ENCODE peak calls at places on chromosomes 2 and 18, in nine cellular contexts. H is AG04449, L is cardiac fibroblast, U is right atrium auricular region, S is GM20000, K is fibroblast of pulmonary artery, P is GM13976, M is GM06990, F is psoas muscle. X is an unnamed sample.

GRCh38 chr18:48539406-48540328 is 836 bp downstream of the CTIF start:
- DNase-seq in M (peak), F (peak), U (peak), P (peak), K (peak), H (no peak), L (peak), S (peak), X (no peak)

GRCh38 chr2:176150338-176151198 is 782 bp upstream of the HOXD4 start:
- DNase-seq in L (no peak), P (no peak), U (no peak), K (no peak), H (no peak), S (no peak), M (no peak), F (no peak), X (no peak)

GRCh38 chr18:56322403-56322802 is 316.0 kb downstream of the TXNL1 start:
- DNase-seq in P (no peak), M (no peak), U (no peak), S (no peak), L (no peak), H (no peak), F (peak), K (no peak), X (no peak)

GRCh38 chr2:85811173-85811849 is 57.5 kb downstream of the ATOH8 start:
- DNase-seq in P (no peak), H (no peak), S (no peak), K (peak), M (no peak), F (peak), L (peak), U (peak), X (no peak)

GRCh38 chr2:240997856-240998705 is at the start of gene SNED1:
- DNase-seq in F (peak), L (peak), P (peak), S (peak), M (peak), H (no peak), U (peak), K (peak), X (peak)

GRCh38 chr18:21330122-21330701 is 88.2 kb downstream of the GREB1L start:
- DNase-seq in L (peak), H (no peak), U (no peak), K (peak), P (no peak), M (no peak), S (no peak), F (no peak), X (no peak)

GRCh38 chr2:227717687-227718567 is at the start of gene SLC19A3:
- DNase-seq in M (peak), U (peak), H (no peak), L (peak), F (peak), K (peak), S (no peak), P (no peak), X (peak)

GRCh38 chr2:171272039-171272438 is 111.3 kb upstream of the TLK1 start:
- DNase-seq in K (peak), S (no peak), P (no peak), H (peak), F (no peak), U (no peak), M (no peak), L (peak), X (no peak)

GRCh38 chr2:118371500-118371899 is 283.2 kb downstream of the INSIG2 start:
- DNase-seq in M (no peak), K (peak), U (no peak), L (peak), F (no peak), P (peak), S (peak), H (no peak), X (no peak)

GRCh38 chr2:168913495-168913894 is 12.4 kb downstream of the G6PC2 start:
- DNase-seq in S (no peak), L (no peak), H (no peak), M (no peak), P (no peak), K (no peak), F (no peak), U (no peak), X (no peak)

GRCh38 chr2:20449501-20450200 is 2.8 kb downstream of the RHOB start:
- DNase-seq in S (no peak), M (no peak), U (peak), F (peak), K (peak), P (no peak), H (no peak), L (peak), X (no peak)

GRCh38 chr2:20452551-20452950 is 5.7 kb downstream of the RHOB start:
- DNase-seq in H (no peak), S (no peak), M (no peak), U (peak), K (peak), P (no peak), L (peak), F (no peak), X (no peak)

GRCh38 chr2:20450201-20451108 is 3.6 kb downstream of the RHOB start:
- DNase-seq in H (peak), S (no peak), M (no peak), K (peak), U (peak), L (peak), P (no peak), F (peak), X (no peak)

GRCh38 chr2:20451761-20452499 is 5.1 kb downstream of the RHOB start:
- DNase-seq in L (no peak), K (peak), P (no peak), S (no peak), U (peak), F (no peak), H (no peak), M (no peak), X (no peak)

DNA sequence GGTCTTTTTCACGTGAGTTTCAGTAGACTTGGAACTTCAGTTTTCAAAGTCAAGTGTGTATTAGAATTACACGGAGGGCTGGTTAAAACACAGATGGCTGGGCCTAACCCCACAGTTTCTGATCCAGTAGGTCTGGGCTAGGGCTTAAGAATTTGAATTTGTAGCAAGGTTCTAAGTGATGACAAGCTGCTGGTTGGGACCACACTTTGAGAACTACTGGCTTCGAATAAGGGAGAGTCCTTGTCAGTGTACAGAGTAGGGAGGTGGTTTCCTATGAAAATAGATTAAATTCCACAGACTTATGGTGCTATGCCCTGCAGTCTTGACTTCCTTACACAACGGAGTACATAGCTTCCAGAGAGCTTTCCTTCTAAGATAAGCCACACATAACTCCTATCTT is 4.5 kb downstream of the RHOB start:
- DNase-seq in F (no peak), P (no peak), K (peak), S (no peak), U (peak), H (no peak), M (no peak), L (peak), X (no peak)
- TF ChIP-seq CTCF in F (no peak), P (no peak), K (no peak), S (no peak), U (no peak), H (no peak), M (no peak), L (no peak), X (no peak)

GRCh38 chr2:151067658-151068369 is 193.8 kb downstream of the RBM43 start:
- DNase-seq in H (no peak), M (no peak), L (no peak), F (no peak), P (no peak), S (no peak), K (no peak), U (no peak), X (no peak)

GRCh38 chr2:151070253-151070652 is 191.4 kb downstream of the RBM43 start:
- DNase-seq in U (no peak), P (no peak), F (no peak), L (no peak), H (no peak), K (no peak), S (no peak), M (no peak), X (no peak)

GRCh38 chr2:151071906-151072305 is 189.8 kb downstream of the RBM43 start:
- DNase-seq in U (no peak), H (no peak), L (no peak), K (no peak), M (no peak), P (no peak), S (no peak), F (no peak), X (no peak)

DNA sequence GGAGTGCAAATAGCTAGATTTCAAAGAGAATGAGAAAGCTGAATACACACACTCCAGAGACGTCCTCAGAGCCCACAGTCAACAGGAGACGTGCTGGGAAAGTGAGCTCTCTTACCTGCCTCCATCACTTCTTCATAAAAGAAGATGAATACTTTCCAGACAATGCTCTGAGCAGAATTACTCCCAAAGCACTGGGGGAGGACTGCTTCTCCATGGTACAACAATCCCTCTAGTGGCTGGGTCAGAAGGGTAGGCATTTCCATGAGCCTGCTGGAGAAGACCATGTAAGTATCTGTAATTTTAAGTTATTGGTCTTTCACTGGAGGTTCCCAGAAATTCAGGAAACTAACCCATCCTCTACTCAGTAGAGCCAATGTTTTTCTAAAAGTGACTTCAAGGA is 190.3 kb downstream of the RBM43 start:
- DNase-seq in U (no peak), K (peak), S (no peak), H (no peak), L (peak), M (no peak), F (no peak), P (no peak), X (no peak)
- TF ChIP-seq CTCF in U (no peak), K (peak), S (no peak), H (peak), L (peak), M (no peak), F (no peak), P (no peak), X (no peak)

GRCh38 chr2:70993689-70993986 is 1.0 kb downstream of the TEX261 start:
- DNase-seq in U (peak), H (no peak), S (peak), L (no peak), K (no peak), F (no peak), P (peak), M (no peak), X (no peak)

GRCh38 chr2:70992945-70993688 is 1.6 kb downstream of the TEX261 start:
- DNase-seq in P (peak), H (no peak), M (no peak), S (no peak), L (no peak), K (no peak), U (peak), F (no peak), X (no peak)

GRCh38 chr2:70994445-70995226 is at the start of gene TEX261:
- DNase-seq in L (peak), U (peak), S (peak), H (peak), P (peak), K (peak), M (peak), F (peak), X (peak)

GRCh38 chr2:70994055-70994444 is 623 bp downstream of the TEX261 start:
- DNase-seq in S (no peak), L (no peak), U (peak), F (no peak), H (no peak), M (no peak), K (no peak), P (peak), X (no peak)

DNA sequence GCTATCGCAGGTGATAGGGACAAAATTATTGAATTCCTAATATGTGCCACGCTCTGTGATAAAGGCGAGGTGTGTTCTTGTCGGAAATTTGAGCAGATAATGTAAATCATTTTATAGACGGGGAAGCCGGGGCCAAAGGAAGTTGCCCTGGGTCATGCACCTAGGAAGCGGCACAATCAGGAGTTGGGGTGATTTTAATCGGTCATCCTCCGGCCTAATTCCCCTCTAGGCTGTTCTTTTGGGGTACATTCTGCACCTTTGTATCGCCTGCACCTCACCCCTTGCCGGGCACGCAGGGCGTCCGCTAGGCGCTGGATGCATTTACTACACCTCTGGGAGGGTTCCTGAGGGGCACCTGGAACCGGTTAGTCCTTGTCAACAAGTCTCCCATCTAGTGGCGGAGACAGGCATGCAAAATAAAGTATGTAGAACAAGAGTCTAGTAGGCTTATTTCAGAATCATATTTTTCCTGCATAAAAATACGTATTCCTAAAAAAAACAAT is 605 bp upstream of the TEX261 start:
- DNase-seq in S (peak), K (peak), H (no peak), F (no peak), U (peak), M (peak), L (peak), P (peak), X (no peak)
- TF ChIP-seq CTCF in S (no peak), K (peak), H (peak), F (peak), U (no peak), M (peak), L (peak), P (no peak), X (peak)

DNA sequence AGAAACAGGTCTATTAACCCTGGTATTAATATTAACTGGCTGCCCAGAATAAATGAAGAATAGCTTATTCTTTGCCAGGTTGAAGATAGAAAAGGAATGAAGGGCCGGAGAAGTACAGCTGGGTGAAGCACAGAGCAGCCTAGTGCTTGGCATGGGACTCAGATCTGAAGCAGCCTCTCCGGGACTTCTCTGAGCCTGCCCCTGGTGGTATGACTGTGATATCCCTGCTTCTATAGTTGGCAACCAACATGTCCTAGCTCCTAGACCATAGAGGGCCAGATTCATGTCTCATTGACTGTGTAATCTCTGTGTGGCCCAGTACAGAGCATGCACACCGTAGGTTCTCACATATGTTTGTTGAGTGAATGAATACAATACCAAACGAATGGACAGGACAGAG is 107.8 kb downstream of the MSH2 start:
- DNase-seq in K (no peak), S (no peak), H (no peak), P (no peak), U (no peak), L (no peak), F (no peak), M (no peak), X (no peak)
- TF ChIP-seq CTCF in K (no peak), S (no peak), H (no peak), P (no peak), U (no peak), L (no peak), F (no peak), M (peak), X (no peak)

GRCh38 chr2:239952665-239953417 is 72.3 kb downstream of the NDUFA10 start:
- DNase-seq in K (no peak), S (no peak), P (no peak), U (no peak), F (peak), L (no peak), M (no peak), H (no peak), X (no peak)

GRCh38 chr2:239951117-239951734 is 73.9 kb downstream of the NDUFA10 start:
- DNase-seq in H (no peak), P (no peak), S (no peak), F (peak), U (no peak), K (no peak), M (no peak), L (no peak), X (no peak)

GRCh38 chr2:239950144-239950920 is 74.8 kb downstream of the NDUFA10 start:
- DNase-seq in M (no peak), U (no peak), S (no peak), F (peak), P (no peak), H (no peak), L (no peak), K (no peak), X (no peak)

GRCh38 chr2:239952251-239952650 is 72.9 kb downstream of the NDUFA10 start:
- DNase-seq in U (no peak), S (no peak), H (no peak), L (no peak), M (no peak), P (no peak), K (no peak), F (peak), X (no peak)

DNA sequence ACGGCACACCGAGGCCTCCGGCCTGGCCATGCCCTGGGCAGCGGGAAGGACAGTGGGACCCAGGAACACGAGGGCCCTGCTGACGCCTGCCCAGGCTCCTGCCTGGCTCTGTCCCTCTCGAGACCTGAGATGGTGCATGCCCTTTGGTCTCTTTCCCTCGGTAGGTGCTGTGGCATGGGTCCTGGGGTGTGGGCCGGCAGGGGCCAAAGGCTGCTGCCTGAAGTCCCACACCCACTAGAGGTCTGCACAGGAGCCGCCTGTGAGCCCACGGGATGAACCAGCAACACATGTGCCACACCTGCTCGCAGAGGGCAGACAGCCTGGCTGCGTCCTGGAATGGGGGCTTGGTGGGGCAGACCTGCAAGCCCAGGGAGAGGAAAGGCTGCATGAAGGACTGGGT is 73.3 kb downstream of the NDUFA10 start:
- DNase-seq in S (no peak), M (no peak), K (no peak), L (no peak), U (no peak), H (no peak), P (no peak), F (no peak), X (no peak)
- TF ChIP-seq CTCF in S (no peak), M (no peak), K (no peak), L (no peak), U (no peak), H (no peak), P (no peak), F (no peak), X (no peak)

GRCh38 chr2:19783935-19784334 is 117.8 kb downstream of the TTC32 start:
- DNase-seq in P (no peak), K (no peak), U (no peak), M (no peak), L (no peak), H (no peak), S (no peak), F (no peak), X (no peak)
- TF ChIP-seq CTCF in P (no peak), K (no peak), U (no peak), M (no peak), L (no peak), H (no peak), S (no peak), F (no peak), X (no peak)

GRCh38 chr2:214410918-214411554 is at the start of gene VWC2L:
- DNase-seq in P (peak), F (peak), K (peak), M (peak), L (peak), S (peak), H (peak), U (peak), X (no peak)
- TF ChIP-seq CTCF in P (no peak), F (no peak), K (no peak), M (no peak), L (no peak), S (no peak), H (no peak), U (no peak), X (peak)